ENCODE peak calls at places on chromosomes 7 and 10, in ten cellular contexts. G is CD8-positive, alpha-beta T cell; H is upper lobe of right lung; T is CD4-positive, alpha-beta T cell; U is HCT116; A is adrenal gland; W is PC-9; F is foreskin fibroblast; C is kidney epithelial cell; K is astrocyte of the spinal cord. V is an unnamed sample.
A peak's percentile ranks its signal among the peaks of the same experiment; 100 is the strongest.

GRCh38 chr10:78188459-78188858 is 154.8 kb downstream of the RPS24 start:
- DNase-seq in U (no peak), C (no peak), T (no peak), F (no peak), K (no peak), W (no peak), H (no peak), G (no peak), A (no peak), V (no peak)

GRCh38 chr10:17228081-17229015 is at the start of gene VIM:
- DNase-seq in U (peak; percentile 84), G (peak; percentile 88), W (peak; percentile 60), T (peak; percentile 88), C (peak; percentile 83), F (peak; percentile 100), H (peak; percentile 92), A (peak; percentile 83), K (peak; percentile 99), V (peak; percentile 84)

GRCh38 chr10:76002262-76002854 is 570.9 kb downstream of the LRMDA start:
- DNase-seq in W (no peak), H (no peak), G (no peak), A (no peak), K (no peak), U (no peak), T (no peak), C (no peak), F (no peak), V (no peak)

GRCh38 chr10:21021843-21022594 is 124.9 kb upstream of the NEBL start:
- DNase-seq in U (no peak), H (no peak), T (no peak), K (no peak), C (no peak), G (no peak), A (no peak), W (no peak), F (no peak), V (no peak)

GRCh38 chr10:126569513-126570447 is 100.7 kb downstream of the C10orf90 start:
- DNase-seq in H (no peak), C (peak; percentile 65), U (no peak), F (peak; percentile 56), G (no peak), K (peak; percentile 92), W (no peak), T (no peak), A (no peak), V (no peak)

GRCh38 chr7:75028299-75028698 is 45.3 kb downstream of the RCC1L start:
- DNase-seq in H (no peak), F (no peak), T (no peak), C (no peak), W (no peak), U (no peak), A (no peak), G (no peak), K (no peak), V (no peak)

GRCh38 chr10:17216217-17216900 is 11.7 kb upstream of the VIM start:
- DNase-seq in H (no peak), W (peak; percentile 95), U (peak; percentile 93), F (peak; percentile 95), C (peak; percentile 100), A (no peak), T (no peak), G (no peak), K (peak; percentile 99), V (no peak)

GRCh38 chr10:89148061-89148460 is 59.1 kb downstream of the CH25H start:
- DNase-seq in C (no peak), U (no peak), W (no peak), F (no peak), K (no peak), T (no peak), G (no peak), A (no peak), H (no peak), V (no peak)

GRCh38 chr7:2967238-2967637 is 76.4 kb downstream of the CARD11 start:
- DNase-seq in F (no peak), A (no peak), U (no peak), T (no peak), K (no peak), W (no peak), C (no peak), H (peak; percentile 33), G (no peak), V (no peak)

GRCh38 chr10:33137356-33138007 is 179.5 kb upstream of the ITGB1 start:
- DNase-seq in K (no peak), G (no peak), C (no peak), F (no peak), U (no peak), T (no peak), W (no peak), A (no peak), H (no peak), V (no peak)

GRCh38 chr7:94374231-94374630 is 20.5 kb upstream of the COL1A2 start:
- DNase-seq in A (no peak), F (peak; percentile 93), W (no peak), T (no peak), G (no peak), C (no peak), H (peak; percentile 66), K (peak; percentile 96), U (no peak), V (no peak)

GRCh38 chr10:82847242-82847641 is 972.2 kb downstream of the NRG3 start:
- DNase-seq in A (no peak), H (no peak), C (no peak), G (no peak), W (no peak), K (no peak), U (no peak), T (no peak), F (no peak), V (no peak)

GRCh38 chr7:102467581-102468415 is 3.0 kb downstream of the LRWD1 start:
- DNase-seq in C (no peak), K (no peak), A (no peak), F (no peak), T (no peak), G (no peak), W (no peak), H (no peak), U (no peak), V (no peak)

GRCh38 chr7:136530831-136531230 is 337.6 kb upstream of the CHRM2 start:
- DNase-seq in G (no peak), U (no peak), F (no peak), C (no peak), W (no peak), K (no peak), A (no peak), T (no peak), H (no peak), V (no peak)

GRCh38 chr10:101444499-101444898 is 90.5 kb downstream of the BTRC start:
- DNase-seq in W (no peak), K (no peak), C (no peak), F (no peak), U (no peak), G (no peak), H (no peak), A (no peak), T (no peak), V (no peak)

GRCh38 chr10:127013251-127013656 is 108.0 kb downstream of the DOCK1 start:
- DNase-seq in U (no peak), C (no peak), F (no peak), A (no peak), G (no peak), T (no peak), W (no peak), H (no peak), K (no peak), V (no peak)

GRCh38 chr10:71260622-71261325 is 48.4 kb downstream of the UNC5B start:
- DNase-seq in H (peak; percentile 74), U (peak; percentile 47), W (no peak), C (peak; percentile 53), G (no peak), A (no peak), T (no peak), K (peak; percentile 90), F (peak; percentile 93), V (no peak)
- TF ChIP-seq CTCF in H (no peak), U (no peak), W (no peak), C (no peak), G (no peak), A (no peak), T (no peak), K (no peak), F (no peak), V (no peak)

GRCh38 chr10:43170491-43170890 is 32.2 kb downstream of the CSGALNACT2 start:
- DNase-seq in G (no peak), C (no peak), F (no peak), T (no peak), H (no peak), U (no peak), K (peak; percentile 14), A (no peak), W (no peak), V (no peak)
- TF ChIP-seq CTCF in G (no peak), C (peak; percentile 21), F (peak; percentile 10), T (no peak), H (no peak), U (peak; percentile 29), K (peak; percentile 32), A (peak; percentile 18), W (peak; percentile 41), V (no peak)

DNA sequence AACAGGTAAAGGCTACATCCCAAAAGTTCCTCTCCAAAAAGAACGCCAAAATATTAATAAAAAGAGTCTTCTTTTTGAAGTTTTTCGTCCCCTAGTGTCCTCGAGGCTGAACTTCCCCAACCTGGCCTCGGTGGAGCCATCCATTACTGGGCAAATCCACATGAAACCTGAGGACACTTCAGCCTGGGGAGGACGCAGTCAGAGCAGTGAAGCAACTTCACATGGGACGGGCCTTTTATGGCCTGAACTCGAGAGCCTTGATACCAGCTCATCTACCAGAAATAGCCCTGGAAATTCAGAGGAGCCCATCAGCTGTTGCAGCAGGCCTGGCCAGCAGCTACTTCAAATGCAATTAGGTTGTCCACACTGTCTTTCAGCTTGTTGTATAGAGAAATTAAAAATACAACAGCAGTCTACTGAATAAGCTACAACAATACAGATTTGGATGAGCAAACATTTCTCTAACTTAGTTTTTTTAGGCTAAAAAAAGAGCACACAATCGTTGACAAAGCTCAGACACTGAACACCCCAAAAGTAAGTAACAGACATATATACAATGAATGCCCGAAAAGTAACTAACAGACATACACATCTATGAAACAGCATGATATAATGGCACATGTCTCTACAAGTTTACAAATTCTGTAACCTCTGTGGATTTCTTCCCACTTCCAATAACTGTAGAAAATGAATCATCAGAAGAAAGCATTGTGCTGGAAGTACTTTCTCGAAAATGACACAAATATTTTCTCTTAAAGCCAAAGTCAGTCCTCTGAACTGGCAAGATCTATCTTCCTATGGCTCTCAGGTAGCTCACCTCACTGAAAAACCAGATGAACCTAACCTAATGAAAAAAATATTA is at the start of gene SVIL:
- DNase-seq in H (peak; percentile 70), G (no peak), K (peak; percentile 78), A (no peak), U (no peak), C (no peak), T (no peak), W (no peak), F (peak; percentile 91), V (no peak)
- TF ChIP-seq CTCF in H (no peak), G (no peak), K (no peak), A (no peak), U (no peak), C (no peak), T (no peak), W (no peak), F (no peak), V (no peak)

DNA sequence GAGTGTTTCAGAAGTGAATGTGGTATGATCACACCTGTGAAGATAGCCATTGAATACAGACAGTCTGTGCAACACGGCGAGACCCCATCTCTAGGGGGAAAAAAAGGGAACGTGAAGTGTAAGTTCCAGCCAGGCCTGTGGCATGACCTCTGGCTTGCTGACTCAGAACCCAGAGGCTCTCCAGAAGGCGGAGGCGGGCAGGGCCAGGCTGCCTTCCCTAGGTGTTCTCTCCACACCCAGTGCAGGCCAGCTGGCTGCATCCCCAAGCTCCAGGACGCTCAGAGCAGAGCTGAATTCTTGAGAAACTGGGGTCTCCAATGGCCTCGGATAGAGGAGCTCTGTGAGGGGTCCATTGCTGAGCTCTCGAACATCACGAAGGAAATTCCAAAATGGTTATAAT is 83.8 kb downstream of the CHST15 start:
- DNase-seq in F (no peak), G (no peak), C (no peak), T (no peak), H (peak; percentile 29), W (no peak), K (no peak), U (no peak), A (no peak), V (no peak)
- TF ChIP-seq CTCF in F (no peak), G (no peak), C (no peak), T (no peak), H (no peak), W (no peak), K (no peak), U (no peak), A (no peak), V (no peak)

V was measured in omental fat pad.